ENCODE peak calls at places on chromosome 22, in five cellular contexts. X, M, G, C and T are unnamed samples.

GRCh38 chr22:24156915-24157782 is 24.1 kb upstream of the SUSD2 start:
- DNase-seq in G (peak; percentile 62), M (no peak), C (peak; percentile 96), X (peak; percentile 74), T (peak; percentile 64)

GRCh38 chr22:25025586-25025985 is 73.1 kb downstream of the KIAA1671 start:
- DNase-seq in M (no peak), G (no peak), C (no peak), X (no peak), T (no peak)

GRCh38 chr22:28799125-28799833 is 1.1 kb downstream of the XBP1 start:
- DNase-seq in M (peak; percentile 59), G (peak; percentile 97), X (peak; percentile 53), C (no peak), T (peak; percentile 94)

GRCh38 chr22:48677168-48677520 is 1150.5 kb downstream of the BRD1 start:
- DNase-seq in G (no peak), X (no peak), C (no peak), M (no peak), T (no peak)

GRCh38 chr22:48872271-48873260 is 955.1 kb downstream of the BRD1 start:
- DNase-seq in X (no peak), M (no peak), C (no peak), G (no peak), T (no peak)

GRCh38 chr22:17810570-17811116 is 36.4 kb upstream of the BID start:
- DNase-seq in C (no peak), M (no peak), X (no peak), G (no peak), T (no peak)

GRCh38 chr22:44493206-44493605 is 4.8 kb downstream of the RTL6 start:
- DNase-seq in X (no peak), G (no peak), C (no peak), M (no peak), T (no peak)

GRCh38 chr22:39955675-39956074 is 4.5 kb upstream of the TMA7B start:
- DNase-seq in X (no peak), C (no peak), G (no peak), M (no peak), T (no peak)

GRCh38 chr22:35445933-35446332 is 46.0 kb downstream of the MCM5 start:
- DNase-seq in X (no peak), G (peak; percentile 18), C (no peak), M (no peak), T (no peak)

GRCh38 chr22:37228106-37229011 is 15.7 kb downstream of the RAC2 start:
- DNase-seq in C (no peak), X (peak; percentile 73), G (no peak), M (peak; percentile 37), T (peak; percentile 57)

GRCh38 chr22:40200795-40201194 is 23.1 kb downstream of the TNRC6B start:
- DNase-seq in G (no peak), M (no peak), C (no peak), X (no peak), T (no peak)

GRCh38 chr22:24101966-24102365 is 79.3 kb upstream of the SUSD2 start:
- DNase-seq in X (no peak), C (no peak), G (no peak), M (no peak), T (no peak)

GRCh38 chr22:40189979-40190378 is 12.3 kb downstream of the TNRC6B start:
- DNase-seq in G (no peak), X (peak; percentile 52), C (no peak), M (no peak), T (no peak)

GRCh38 chr22:23984430-23984829 is 4.5 kb downstream of the GSTT2 start:
- DNase-seq in X (no peak), M (peak; percentile 22), C (no peak), G (peak; percentile 53), T (peak; percentile 27)

GRCh38 chr22:25496396-25497064 is 67.9 kb upstream of the GRK3 start:
- DNase-seq in M (no peak), C (no peak), G (no peak), X (no peak), T (no peak)

GRCh38 chr22:25420925-25421904 is 143.3 kb upstream of the GRK3 start:
- DNase-seq in M (no peak), G (peak; percentile 10), X (no peak), C (no peak), T (no peak)

GRCh38 chr22:28955817-28956216 is 72.4 kb downstream of the ZNRF3 start:
- DNase-seq in M (no peak), G (no peak), C (no peak), X (no peak), T (no peak)

GRCh38 chr22:23705358-23705757 is 14.5 kb downstream of the RGL4 start:
- DNase-seq in X (no peak), M (no peak), C (no peak), G (no peak), T (no peak)

GRCh38 chr22:45518580-45518991 is 15.9 kb downstream of the FBLN1 start:
- DNase-seq in X (no peak), G (no peak), M (no peak), C (no peak), T (no peak)

GRCh38 chr22:23563111-23563510 is 17.0 kb downstream of the IGLL1 start:
- DNase-seq in G (no peak), M (no peak), X (no peak), C (no peak), T (no peak)

GRCh38 chr22:35973388-35973787 is 55.2 kb downstream of the RBFOX2 start:
- DNase-seq in C (no peak), X (no peak), G (peak; percentile 50), M (no peak), T (no peak)

GRCh38 chr22:25365491-25366261 is 146.2 kb downstream of the CRYBB2 start:
- DNase-seq in X (no peak), C (no peak), M (no peak), G (no peak), T (no peak)

GRCh38 chr22:42799462-42800405 is 57.3 kb downstream of the ARFGAP3 start:
- DNase-seq in G (no peak), M (no peak), X (no peak), C (peak; percentile 76), T (no peak)

GRCh38 chr22:36411589-36412258 is 24.0 kb upstream of the MYH9 start:
- DNase-seq in C (no peak), X (no peak), M (no peak), G (no peak), T (peak; percentile 35)

GRCh38 chr22:41288245-41288946 is 2.4 kb upstream of the RANGAP1 start:
- DNase-seq in M (peak; percentile 36), C (no peak), X (peak; percentile 87), G (peak; percentile 82), T (peak; percentile 93)
- H3K4me3 ChIP-seq in M (no peak overlapping the region), C (no peak overlapping the region), X (peak overlapping the region; percentile 62), G (no peak overlapping the region), T (peak overlapping the region; percentile 25)

DNA sequence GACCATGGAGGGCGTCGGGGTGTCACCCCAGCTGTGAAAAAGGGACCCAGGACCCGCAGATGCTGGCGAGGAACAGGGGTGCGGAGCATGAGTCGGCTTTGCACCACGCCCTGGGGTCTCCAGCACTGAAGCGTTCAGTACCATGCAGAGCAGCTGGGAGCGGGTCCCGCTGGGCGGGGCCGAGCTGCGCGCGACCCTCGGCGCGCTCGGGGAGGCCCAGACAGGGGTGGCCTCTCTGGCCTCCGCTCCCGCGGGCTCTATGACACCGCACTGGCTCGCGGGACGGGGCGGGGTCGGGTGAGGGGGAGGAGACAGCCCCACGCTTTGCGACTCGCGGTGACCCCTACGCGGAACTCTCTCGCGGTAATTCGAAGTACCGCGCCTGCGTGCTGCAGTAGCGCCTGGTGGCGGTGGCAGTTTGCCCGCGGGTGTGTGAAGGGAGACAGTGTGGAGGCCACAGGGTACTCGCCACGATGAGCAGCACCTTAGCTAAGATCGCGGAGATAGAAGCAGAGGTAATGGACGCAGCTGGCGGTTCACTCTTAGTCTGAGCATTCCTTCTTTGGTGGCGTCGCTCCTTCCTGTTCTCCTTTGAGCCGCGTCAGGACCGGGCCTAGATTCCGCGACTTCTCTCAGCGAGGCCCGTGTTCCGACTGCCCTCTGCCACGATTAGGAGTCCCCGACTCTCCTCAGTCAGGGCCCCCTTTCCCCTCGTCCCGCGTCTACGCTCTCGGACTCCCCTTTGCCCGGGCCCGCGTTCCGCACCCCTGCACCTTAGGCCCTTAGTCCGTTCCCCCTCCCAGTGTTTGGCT is at the start of gene DRG1:
- DNase-seq in M (peak; percentile 81), G (peak; percentile 94), C (peak; percentile 98), X (peak; percentile 93), T (peak; percentile 93)
- TF ChIP-seq CTCF in M (no peak), G (peak; percentile 5), C (no peak), X (no peak), T (no peak)

DNA sequence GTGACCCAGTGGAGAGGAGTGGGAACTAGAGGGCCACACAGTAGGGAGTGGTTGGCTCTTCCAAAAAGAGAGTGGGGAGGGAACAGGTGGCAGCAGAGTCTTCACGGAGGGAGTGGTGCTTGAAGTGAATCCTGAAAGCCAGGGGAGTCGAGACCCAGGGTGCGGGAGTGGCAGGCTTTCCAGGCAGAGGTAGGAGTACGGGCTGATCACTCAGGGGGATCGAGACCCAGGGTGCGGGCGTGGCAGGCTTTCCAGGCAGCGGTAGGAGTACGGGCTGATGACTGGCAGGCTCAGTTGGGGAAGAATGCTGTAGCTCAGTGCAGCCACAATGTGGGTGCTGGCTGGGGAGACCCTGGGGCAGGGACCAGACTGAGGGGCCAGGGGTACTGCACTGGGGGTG is 148.2 kb downstream of the TBC1D22A start:
- DNase-seq in M (no peak), X (no peak), C (no peak), G (no peak), T (no peak)
- H3K4me3 ChIP-seq in M (no peak overlapping the region), X (no peak overlapping the region), C (no peak overlapping the region), G (no peak overlapping the region), T (no peak overlapping the region)

DNA sequence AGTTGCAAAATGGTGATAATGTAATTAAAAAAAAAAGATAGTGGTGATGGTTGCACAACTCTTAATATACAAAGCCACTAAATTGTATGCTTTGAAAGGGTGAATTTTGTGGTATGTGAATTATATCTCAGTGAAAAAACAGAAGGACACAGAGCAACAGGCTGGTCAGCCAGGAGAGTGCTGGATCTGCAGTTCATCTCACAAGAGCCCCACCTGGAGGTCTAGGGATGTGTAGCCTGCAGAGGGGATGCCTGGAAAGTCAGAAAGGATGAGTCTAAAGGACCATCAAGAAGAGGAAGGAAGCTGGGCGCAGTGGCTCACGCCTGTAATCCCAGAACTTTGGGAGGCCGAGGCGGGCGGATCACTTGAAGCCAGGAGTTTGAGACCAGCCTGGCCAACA is 9.0 kb downstream of the POLR3H start:
- DNase-seq in X (peak; percentile 37), C (peak; percentile 60), G (no peak), M (no peak), T (no peak)
- TF ChIP-seq CTCF in X (peak; percentile 33), C (peak; percentile 60), G (peak; percentile 33), M (peak; percentile 51), T (peak; percentile 20)

DNA sequence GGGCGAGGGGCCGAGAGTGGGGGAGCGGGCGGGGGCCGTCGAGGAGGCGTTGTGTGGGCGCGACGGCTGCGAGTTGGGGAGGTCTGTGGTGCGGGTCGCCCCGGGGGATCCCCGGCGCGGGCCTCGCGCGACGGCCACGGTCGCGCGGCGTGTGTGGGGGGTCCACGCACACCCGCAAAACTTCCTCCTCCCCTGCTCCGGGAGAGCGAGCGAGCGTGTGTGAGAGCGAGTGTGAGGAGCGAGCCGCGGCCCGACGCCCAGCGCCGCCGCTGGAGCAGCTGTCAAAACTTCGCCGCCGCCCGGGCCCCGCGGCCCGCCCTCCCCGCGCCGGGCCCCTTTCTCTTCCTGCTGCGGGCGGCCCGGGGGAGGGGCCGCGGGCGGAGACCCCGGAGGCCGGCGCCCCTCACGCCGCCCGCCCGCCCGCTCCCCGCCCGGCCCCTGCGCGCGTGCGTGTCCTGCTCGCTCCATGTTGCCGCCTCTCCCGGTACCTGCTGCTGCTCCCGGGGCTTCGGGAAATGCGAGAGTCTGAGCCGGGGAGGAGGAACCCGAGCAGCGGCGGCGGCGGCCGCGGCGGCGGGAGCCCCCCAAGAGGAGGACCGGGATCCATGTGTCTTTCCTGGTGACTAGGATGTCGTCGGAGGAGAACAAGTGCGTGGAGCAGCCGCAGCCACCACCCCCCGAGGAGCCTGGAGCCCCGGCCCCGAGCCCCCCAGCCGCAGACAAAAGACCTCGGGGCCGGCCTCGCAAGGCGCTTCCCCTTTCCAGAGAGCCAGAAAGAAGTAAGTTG is 9.0 kb upstream of the CCT8L2 start:
- DNase-seq in C (no peak), X (no peak), G (peak; percentile 15), M (no peak), T (peak; percentile 17)
- H3K4me3 ChIP-seq in C (no peak overlapping the region), X (no peak overlapping the region), G (peak overlapping the region; percentile 63), M (no peak overlapping the region), T (peak overlapping the region; percentile 22)